ENCODE peak calls at places on chromosomes 5 and 9, in nine cellular contexts. G is endodermal cell, E is hepatocyte, K is DND-41, P is cardiac muscle cell, H is endothelial cell of umbilical vein, Y is sigmoid colon, Z is esophagus squamous epithelium, M is left ventricle myocardium inferior. O is an unnamed sample.

GRCh38 chr5:54217826-54218503 is 92.4 kb downstream of the ARL15 start:
- DNase-seq in G (peak; percentile 75), E (peak; percentile 75), K (peak; percentile 32), P (peak; percentile 69), H (peak; percentile 78), Y (no peak), Z (no peak), M (no peak), O (no peak)

GRCh38 chr5:82162568-82162967 is 115.6 kb downstream of the RPS23 start:
- DNase-seq in G (no peak), E (no peak), K (no peak), P (no peak), H (no peak), Y (no peak), Z (no peak), M (no peak), O (no peak)

GRCh38 chr5:135489466-135490244 is 37.5 kb upstream of the TIFAB start:
- DNase-seq in G (peak; percentile 73), E (no peak), K (no peak), P (peak; percentile 24), H (no peak), Y (no peak), Z (no peak), M (no peak), O (no peak)

GRCh38 chr5:79011219-79011836 is 26.2 kb upstream of the ARSB start:
- DNase-seq in G (no peak), E (no peak), K (no peak), P (no peak), H (no peak), Y (no peak), Z (no peak), M (no peak), O (no peak)

GRCh38 chr5:59330680-59331079 is 562.8 kb downstream of the PDE4D start:
- DNase-seq in G (no peak), E (no peak), K (no peak), P (no peak), H (no peak), Y (no peak), Z (no peak), M (no peak), O (no peak)

GRCh38 chr5:132853790-132854189 is 12.5 kb downstream of the GDF9 start:
- DNase-seq in G (no peak), E (no peak), K (no peak), P (no peak), H (no peak), Y (no peak), Z (no peak), M (no peak), O (no peak)

GRCh38 chr5:164013077-164013670 is 507.8 kb downstream of the MAT2B start:
- DNase-seq in G (peak; percentile 85), E (peak; percentile 80), K (peak; percentile 32), P (peak; percentile 69), H (peak; percentile 88), Y (peak; percentile 69), Z (no peak), M (no peak), O (no peak)

GRCh38 chr9:134058716-134059115 is 9.1 kb downstream of the BRD3 start:
- DNase-seq in G (no peak), E (no peak), K (no peak), P (no peak), H (peak; percentile 25), Y (peak; percentile 34), Z (no peak), M (no peak), O (no peak)

GRCh38 chr5:134088291-134088690 is 26.2 kb upstream of the TCF7 start:
- DNase-seq in G (no peak), E (no peak), K (no peak), P (no peak), H (no peak), Y (no peak), Z (no peak), M (no peak), O (no peak)

GRCh38 chr9:7479300-7479699 is 320.3 kb downstream of the DMAC1 start:
- DNase-seq in G (no peak), E (no peak), K (no peak), P (no peak), H (no peak), Y (no peak), Z (no peak), M (no peak), O (no peak)

GRCh38 chr9:36575411-36575882 is 2.8 kb downstream of the MELK start:
- DNase-seq in G (no peak), E (no peak), K (no peak), P (no peak), H (peak; percentile 40), Y (no peak), Z (no peak), M (no peak), O (no peak)

GRCh38 chr9:88320748-88321415 is 67.4 kb upstream of the SPIN1 start:
- DNase-seq in G (no peak), E (no peak), K (no peak), P (no peak), H (no peak), Y (peak; percentile 26), Z (no peak), M (no peak), O (no peak)

GRCh38 chr9:98775831-98776441 is 20.4 kb downstream of the ANKS6 start:
- DNase-seq in G (peak; percentile 88), E (peak; percentile 86), K (peak; percentile 60), P (peak; percentile 81), H (peak; percentile 68), Y (no peak), Z (no peak), M (no peak), O (peak; percentile 27)

GRCh38 chr5:158951461-158951860 is 148.3 kb downstream of the EBF1 start:
- DNase-seq in G (no peak), E (no peak), K (no peak), P (no peak), H (no peak), Y (no peak), Z (no peak), M (no peak), O (no peak)

GRCh38 chr5:120958877-120959485 is 494.9 kb downstream of the PRR16 start:
- DNase-seq in G (no peak), E (peak; percentile 34), K (no peak), P (no peak), H (no peak), Y (no peak), Z (no peak), M (no peak), O (no peak)

GRCh38 chr9:6068983-6069382 is 53.6 kb upstream of the RANBP6 start:
- DNase-seq in G (no peak), E (no peak), K (peak; percentile 22), P (no peak), H (no peak), Y (no peak), Z (no peak), M (no peak), O (no peak)

GRCh38 chr5:32833621-32834102 is 122.5 kb downstream of the NPR3 start:
- DNase-seq in G (no peak), E (no peak), K (no peak), P (no peak), H (no peak), Y (no peak), Z (no peak), M (no peak), O (no peak)

GRCh38 chr9:117541192-117541591 is 126.3 kb upstream of the ASTN2 start:
- DNase-seq in G (no peak), E (no peak), K (no peak), P (no peak), H (no peak), Y (no peak), Z (no peak), M (no peak), O (no peak)

GRCh38 chr5:8721536-8721935 is 824.3 kb downstream of the SEMA5A start:
- DNase-seq in G (no peak), E (no peak), K (no peak), P (no peak), H (no peak), Y (no peak), Z (no peak), M (no peak), O (no peak)

GRCh38 chr5:90675222-90675621 is 116.6 kb downstream of the ADGRV1 start:
- DNase-seq in G (no peak), E (peak; percentile 32), K (no peak), P (no peak), H (no peak), Y (no peak), Z (no peak), M (no peak), O (no peak)

GRCh38 chr5:142012186-142012785 is 541 bp downstream of the GNPDA1 start:
- DNase-seq in G (peak; percentile 93), E (peak; percentile 48), K (peak; percentile 41), P (peak; percentile 14), H (peak; percentile 52), Y (peak; percentile 74), Z (no peak), M (peak; percentile 49), O (peak; percentile 40)

GRCh38 chr5:10624244-10624643 is 60.4 kb downstream of the ANKRD33B start:
- DNase-seq in G (peak; percentile 40), E (no peak), K (no peak), P (no peak), H (no peak), Y (no peak), Z (no peak), M (no peak), O (no peak)

GRCh38 chr5:157549954-157550549 is 25.5 kb downstream of the ADAM19 start:
- DNase-seq in G (no peak), E (no peak), K (no peak), P (no peak), H (no peak), Y (no peak), Z (no peak), M (no peak), O (no peak)
- H3K4me1 ChIP-seq in G (peaks cover 36% of the 10 kb centered on the region), E (no peaks in the 10 kb centered on the region), K (peaks cover 9% of the 10 kb centered on the region), P (peaks cover 6% of the 10 kb centered on the region), H (peaks cover 18% of the 10 kb centered on the region), Y (no peaks in the 10 kb centered on the region), Z (peaks cover 8% of the 10 kb centered on the region), M (peaks cover 74% of the 10 kb centered on the region), O (peaks cover 26% of the 10 kb centered on the region)

GRCh38 chr9:24479266-24479665 is 66.4 kb downstream of the IZUMO3 start:
- DNase-seq in G (no peak), E (no peak), K (no peak), P (no peak), H (no peak), Y (no peak), Z (no peak), M (no peak), O (no peak)
- H3K4me3 ChIP-seq in G (no peak overlapping the region), E (no peak overlapping the region), K (no peak overlapping the region), P (no peak overlapping the region), H (no peak overlapping the region), Y (no peak overlapping the region), Z (no peak overlapping the region), M (no peak overlapping the region), O (no peak overlapping the region)

DNA sequence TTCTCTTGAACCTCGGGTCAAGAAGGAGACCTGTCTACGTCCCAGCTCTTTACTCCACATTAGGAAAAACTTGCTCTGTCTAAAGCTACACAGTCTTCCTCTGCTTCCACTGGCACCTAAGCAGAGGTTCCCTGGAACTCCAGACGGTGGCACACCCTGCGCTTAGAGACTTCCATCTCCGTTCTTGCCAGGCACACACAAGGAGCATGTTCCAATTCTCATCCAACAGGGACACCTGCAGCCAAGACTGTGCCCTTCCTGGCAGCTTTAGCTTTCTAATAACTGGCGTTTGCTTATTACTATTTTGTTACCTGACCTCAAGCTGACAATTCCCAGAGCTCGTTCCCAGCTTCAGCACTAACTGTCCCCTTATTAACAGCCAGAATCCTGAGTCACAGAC is 16.0 kb downstream of the CAPSL start:
- DNase-seq in G (no peak), E (no peak), K (peak; percentile 39), P (no peak), H (no peak), Y (no peak), Z (no peak), M (no peak), O (no peak)
- H3K4me1 ChIP-seq in G (no peaks in the 10 kb centered on the region), E (no peaks in the 10 kb centered on the region), K (peaks cover 82% of the 10 kb centered on the region), P (no peaks in the 10 kb centered on the region), H (no peaks in the 10 kb centered on the region), Y (no peaks in the 10 kb centered on the region), Z (no peaks in the 10 kb centered on the region), M (peaks cover 4% of the 10 kb centered on the region), O (peaks cover 22% of the 10 kb centered on the region)

GRCh38 chr9:135990468-135991429 is 29.6 kb upstream of the UBAC1 start:
- DNase-seq in G (peak; percentile 90), E (peak; percentile 67), K (peak; percentile 26), P (peak; percentile 81), H (peak; percentile 33), Y (no peak), Z (peak; percentile 22), M (no peak), O (peak; percentile 60)
- H3K4me3 ChIP-seq in G (no peak overlapping the region), E (no peak overlapping the region), K (no peak overlapping the region), P (no peak overlapping the region), H (no peak overlapping the region), Y (no peak overlapping the region), Z (peak overlapping the region; percentile 33), M (peak overlapping the region; percentile 32), O (peak overlapping the region; percentile 53)